ENCODE peak calls at places on chromosomes 5 and 9, in eight cellular contexts. C is NCI-H2081; X is posterior cingulate gyrus; N is GM04503; J is ELR; S is heart left ventricle; E is stimulated activated CD8-positive, alpha-beta memory T cell treated with anti-CD3 and anti-CD28 coated beads, Interleukin-4, amount 100 ng/mL, for 24 hours; T is Caki2. Q is an unnamed sample.

GRCh38 chr5:134651531-134651930 is 2.9 kb downstream of the SEC24A start:
- DNase-seq in C (no peak), X (no peak), N (no peak), J (peak), S (no peak), E (no peak), T (no peak), Q (no peak)

GRCh38 chr5:128093368-128093767 is 9.8 kb downstream of the SLC12A2 start:
- DNase-seq in C (no peak), X (no peak), N (no peak), J (peak), S (no peak), E (no peak), T (no peak), Q (no peak)

GRCh38 chr5:142644127-142644526 is 41.8 kb downstream of the FGF1 start:
- DNase-seq in C (no peak), X (no peak), N (no peak), J (peak), S (no peak), E (no peak), T (no peak), Q (no peak)

GRCh38 chr9:95494022-95494415 is 22.8 kb downstream of the PTCH1 start:
- DNase-seq in C (peak), X (peak), N (no peak), J (no peak), S (no peak), E (peak), T (no peak), Q (peak)

GRCh38 chr9:33489070-33489469 is 15.3 kb upstream of the NOL6 start:
- DNase-seq in C (no peak), X (no peak), N (peak), J (peak), S (no peak), E (no peak), T (no peak), Q (no peak)

GRCh38 chr5:129094087-129094923 is at the start of gene ISOC1:
- DNase-seq in C (peak), X (peak), N (peak), J (peak), S (peak), E (peak), T (peak), Q (peak)

GRCh38 chr9:134210511-134210907 is 46.1 kb upstream of the RNU6ATAC start:
- DNase-seq in C (no peak), X (peak), N (no peak), J (no peak), S (no peak), E (no peak), T (no peak), Q (no peak)

GRCh38 chr5:127386557-127386956 is 96.0 kb downstream of the MEGF10 start:
- DNase-seq in C (no peak), X (no peak), N (no peak), J (peak), S (no peak), E (no peak), T (peak), Q (no peak)

GRCh38 chr9:93894691-93895079 is 60.5 kb downstream of the BARX1 start:
- DNase-seq in C (no peak), X (no peak), N (no peak), J (no peak), S (no peak), E (no peak), T (no peak), Q (no peak)

GRCh38 chr5:54390015-54390414 is 65.5 kb upstream of the HSPB3 start:
- DNase-seq in C (peak), X (no peak), N (peak), J (peak), S (peak), E (no peak), T (peak), Q (peak)

GRCh38 chr5:16508730-16509531 is 43.3 kb upstream of the ZNF622 start:
- DNase-seq in C (peak), X (no peak), N (no peak), J (peak), S (peak), E (no peak), T (peak), Q (no peak)

GRCh38 chr5:167993771-167994170 is 297.7 kb upstream of the WWC1 start:
- DNase-seq in C (no peak), X (no peak), N (no peak), J (no peak), S (no peak), E (no peak), T (no peak), Q (no peak)

GRCh38 chr5:39177629-39177959 is 41.8 kb downstream of the FYB1 start:
- DNase-seq in C (no peak), X (no peak), N (no peak), J (no peak), S (no peak), E (no peak), T (no peak), Q (no peak)

GRCh38 chr5:34534237-34535108 is 121.7 kb upstream of the RAI14 start:
- DNase-seq in C (no peak), X (no peak), N (peak), J (peak), S (no peak), E (no peak), T (no peak), Q (no peak)

GRCh38 chr5:123209163-123210013 is 120.3 kb downstream of the PRDM6 start:
- DNase-seq in C (no peak), X (no peak), N (peak), J (peak), S (no peak), E (no peak), T (peak), Q (no peak)

GRCh38 chr9:37908698-37909186 is 4.8 kb upstream of the SLC25A51 start:
- DNase-seq in C (no peak), X (no peak), N (peak), J (peak), S (no peak), E (no peak), T (no peak), Q (no peak)

GRCh38 chr9:121640076-121640475 is 11.4 kb upstream of the DAB2IP start:
- DNase-seq in C (no peak), X (no peak), N (no peak), J (peak), S (peak), E (peak), T (no peak), Q (no peak)

GRCh38 chr5:151903243-151903653 is 21.4 kb downstream of the GLRA1 start:
- DNase-seq in C (no peak), X (no peak), N (no peak), J (no peak), S (no peak), E (no peak), T (no peak), Q (no peak)

GRCh38 chr9:107039546-107039945 is 176.6 kb downstream of the ZNF462 start:
- DNase-seq in C (no peak), X (no peak), N (peak), J (peak), S (no peak), E (no peak), T (no peak), Q (no peak)

GRCh38 chr9:132239518-132239917 is 77.7 kb downstream of the NTNG2 start:
- DNase-seq in C (no peak), X (no peak), N (no peak), J (no peak), S (no peak), E (no peak), T (no peak), Q (no peak)

GRCh38 chr5:7078901-7079300 is 317.0 kb upstream of the ADCY2 start:
- DNase-seq in C (peak), X (no peak), N (no peak), J (no peak), S (no peak), E (no peak), T (no peak), Q (no peak)

GRCh38 chr5:74622122-74622521 is 18.4 kb downstream of the ENC1 start:
- DNase-seq in C (no peak), X (no peak), N (no peak), J (peak), S (no peak), E (no peak), T (no peak), Q (no peak)

GRCh38 chr5:31809037-31809910 is 170.3 kb downstream of the PDZD2 start:
- DNase-seq in C (peak), X (peak), N (peak), J (peak), S (peak), E (no peak), T (peak), Q (peak)

GRCh38 chr5:133565993-133566392 is 46.3 kb downstream of the FSTL4 start:
- DNase-seq in C (no peak), X (no peak), N (no peak), J (peak), S (peak), E (no peak), T (peak), Q (no peak)

GRCh38 chr5:132392978-132393825 is 23.7 kb downstream of the SLC22A5 start:
- DNase-seq in C (no peak), X (no peak), N (no peak), J (no peak), S (no peak), E (no peak), T (no peak), Q (no peak)

GRCh38 chr9:20363233-20363632 is 259.1 kb downstream of the MLLT3 start:
- DNase-seq in C (no peak), X (no peak), N (no peak), J (no peak), S (no peak), E (no peak), T (no peak), Q (no peak)

GRCh38 chr9:111588846-111589245 is 10.6 kb downstream of the PTGR1 start:
- DNase-seq in C (no peak), X (no peak), N (no peak), J (no peak), S (no peak), E (no peak), T (no peak), Q (no peak)

GRCh38 chr5:139806726-139807646 is 11.4 kb downstream of the PSD2 start:
- DNase-seq in C (no peak), X (peak), N (no peak), J (peak), S (no peak), E (no peak), T (no peak), Q (no peak)

GRCh38 chr5:98963019-98963418 is 34.2 kb upstream of the CHD1 start:
- DNase-seq in C (no peak), X (no peak), N (no peak), J (no peak), S (no peak), E (no peak), T (no peak), Q (no peak)

GRCh38 chr5:111439473-111440075 is 72.8 kb downstream of the STARD4 start:
- DNase-seq in C (no peak), X (no peak), N (no peak), J (peak), S (no peak), E (no peak), T (no peak), Q (no peak)

GRCh38 chr5:125874057-125874456 is 549.2 kb upstream of the GRAMD2B start:
- DNase-seq in C (no peak), X (no peak), N (no peak), J (no peak), S (no peak), E (no peak), T (no peak), Q (no peak)

Q was measured in DMS 273 treated with DMSO at 0.1 percent for 48 hours.